ENCODE peak calls at places on chromosomes 11 and 22, in nine cellular contexts. Z, M, W, T, X, Q, G, K and R are unnamed samples.

GRCh38 chr11:121451178-121451981 is 734 bp upstream of the SORL1 start:
- DNase-seq in Z (peak), M (no peak), W (no peak), T (no peak), X (no peak), Q (no peak), G (no peak), K (no peak), R (no peak)

GRCh38 chr11:9787981-9788521 is 124.2 kb downstream of the SWAP70 start:
- DNase-seq in Z (no peak), M (no peak), W (no peak), T (peak), X (no peak), Q (no peak), G (no peak), K (no peak), R (no peak)

GRCh38 chr11:117808768-117809167 is 11.8 kb upstream of the DSCAML1 start:
- DNase-seq in Z (no peak), M (no peak), W (no peak), T (no peak), X (no peak), Q (peak), G (peak), K (no peak), R (no peak)

GRCh38 chr11:27904358-27905055 is 203.4 kb downstream of the KIF18A start:
- DNase-seq in Z (no peak), M (peak), W (no peak), T (no peak), X (no peak), Q (peak), G (no peak), K (no peak), R (no peak)

GRCh38 chr11:1826552-1827094 is 8.2 kb upstream of the SYT8 start:
- DNase-seq in Z (no peak), M (peak), W (no peak), T (no peak), X (no peak), Q (peak), G (no peak), K (no peak), R (no peak)

GRCh38 chr11:57638811-57639320 is 10.8 kb downstream of the YPEL4 start:
- DNase-seq in Z (no peak), M (no peak), W (no peak), T (no peak), X (no peak), Q (no peak), G (no peak), K (no peak), R (no peak)

GRCh38 chr11:9158898-9159391 is 67.5 kb upstream of the SCUBE2 start:
- DNase-seq in Z (no peak), M (no peak), W (no peak), T (no peak), X (no peak), Q (no peak), G (no peak), K (no peak), R (no peak)

GRCh38 chr11:75571625-75572024 is 9.6 kb downstream of the SERPINH1 start:
- DNase-seq in Z (no peak), M (no peak), W (no peak), T (no peak), X (no peak), Q (no peak), G (no peak), K (no peak), R (no peak)

GRCh38 chr11:17259931-17260499 is 16.5 kb upstream of the NUCB2 start:
- DNase-seq in Z (no peak), M (no peak), W (no peak), T (no peak), X (no peak), Q (peak), G (no peak), K (no peak), R (no peak)

GRCh38 chr22:40758390-40758789 is 60.8 kb downstream of the SLC25A17 start:
- DNase-seq in Z (no peak), M (peak), W (no peak), T (no peak), X (no peak), Q (no peak), G (no peak), K (no peak), R (no peak)

GRCh38 chr22:42754658-42755057 is 34.0 kb upstream of the A4GALT start:
- DNase-seq in Z (no peak), M (peak), W (no peak), T (no peak), X (no peak), Q (peak), G (no peak), K (no peak), R (no peak)

GRCh38 chr11:57359896-57360690 is 20.9 kb downstream of the PRG3 start:
- DNase-seq in Z (no peak), M (no peak), W (no peak), T (no peak), X (no peak), Q (peak), G (no peak), K (no peak), R (no peak)

GRCh38 chr22:36461665-36462474 is 19.6 kb downstream of the TXN2 start:
- DNase-seq in Z (no peak), M (peak), W (peak), T (peak), X (no peak), Q (peak), G (peak), K (no peak), R (no peak)

GRCh38 chr11:46836431-46836830 is 9.6 kb downstream of the CKAP5 start:
- DNase-seq in Z (no peak), M (no peak), W (no peak), T (no peak), X (no peak), Q (no peak), G (no peak), K (no peak), R (no peak)

GRCh38 chr11:63518548-63518947 is 12.7 kb downstream of the LGALS12 start:
- DNase-seq in Z (no peak), M (no peak), W (no peak), T (no peak), X (no peak), Q (no peak), G (no peak), K (no peak), R (no peak)

GRCh38 chr11:79413258-79413657 is 27.6 kb downstream of the TENM4 start:
- DNase-seq in Z (no peak), M (peak), W (peak), T (peak), X (no peak), Q (no peak), G (peak), K (no peak), R (no peak)

GRCh38 chr11:91796999-91797398 is 427.6 kb upstream of the FAT3 start:
- DNase-seq in Z (no peak), M (no peak), W (no peak), T (no peak), X (no peak), Q (peak), G (no peak), K (no peak), R (no peak)

GRCh38 chr11:21346361-21346760 is 677.0 kb downstream of the NELL1 start:
- DNase-seq in Z (no peak), M (no peak), W (no peak), T (no peak), X (no peak), Q (no peak), G (no peak), K (no peak), R (no peak)

GRCh38 chr11:5689551-5689983 is at the start of gene TRIM22:
- DNase-seq in Z (peak), M (peak), W (no peak), T (no peak), X (peak), Q (no peak), G (peak), K (no peak), R (no peak)

GRCh38 chr11:132999519-132999918 is 532.8 kb downstream of the OPCML start:
- DNase-seq in Z (no peak), M (no peak), W (no peak), T (no peak), X (no peak), Q (no peak), G (no peak), K (no peak), R (no peak)

GRCh38 chr11:47923667-47924066 is 56.7 kb upstream of the PTPRJ start:
- DNase-seq in Z (no peak), M (peak), W (no peak), T (no peak), X (no peak), Q (no peak), G (peak), K (no peak), R (no peak)

GRCh38 chr11:69696749-69697488 is 6.9 kb downstream of the FGF19 start:
- DNase-seq in Z (no peak), M (peak), W (no peak), T (no peak), X (no peak), Q (no peak), G (no peak), K (no peak), R (no peak)

GRCh38 chr11:13462311-13462927 is 603 bp downstream of the BTBD10 start:
- DNase-seq in Z (peak), M (peak), W (peak), T (no peak), X (no peak), Q (peak), G (no peak), K (no peak), R (no peak)

GRCh38 chr11:65391007-65391406 is 4.6 kb downstream of the FRMD8 start:
- DNase-seq in Z (no peak), M (no peak), W (peak), T (no peak), X (no peak), Q (peak), G (no peak), K (no peak), R (no peak)
- TF ChIP-seq CTCF in Z (no peak), M (peak), W (no peak), T (peak), X (no peak), Q (no peak), G (no peak), K (no peak), R (no peak)

GRCh38 chr11:43988040-43988793 is 45.8 kb downstream of the C11orf96 start:
- DNase-seq in Z (no peak), M (no peak), W (no peak), T (no peak), X (no peak), Q (no peak), G (no peak), K (no peak), R (no peak)
- TF ChIP-seq CTCF in Z (no peak), M (no peak), W (no peak), T (peak), X (no peak), Q (no peak), G (no peak), K (no peak), R (no peak)

GRCh38 chr22:48968201-48968959 is 859.3 kb downstream of the BRD1 start:
- DNase-seq in Z (no peak), M (no peak), W (peak), T (no peak), X (no peak), Q (peak), G (peak), K (peak), R (no peak)
- TF ChIP-seq CTCF in Z (no peak), M (no peak), W (peak), T (no peak), X (peak), Q (peak), G (no peak), K (peak), R (no peak)

GRCh38 chr11:125886997-125887372 is 483 bp upstream of the HYLS1 start:
- DNase-seq in Z (peak), M (peak), W (no peak), T (no peak), X (no peak), Q (peak), G (peak), K (no peak), R (no peak)

GRCh38 chr11:125892071-125892470 is 4.6 kb downstream of the HYLS1 start:
- DNase-seq in Z (no peak), M (no peak), W (no peak), T (no peak), X (no peak), Q (peak), G (no peak), K (no peak), R (no peak)

GRCh38 chr11:125890447-125891100 is 3.1 kb downstream of the HYLS1 start:
- DNase-seq in Z (no peak), M (no peak), W (no peak), T (no peak), X (no peak), Q (no peak), G (no peak), K (no peak), R (no peak)

GRCh38 chr11:125883375-125883774 is 4.1 kb upstream of the HYLS1 start:
- DNase-seq in Z (no peak), M (no peak), W (no peak), T (no peak), X (no peak), Q (no peak), G (no peak), K (no peak), R (no peak)

GRCh38 chr11:125887373-125888324 is at the start of gene HYLS1:
- DNase-seq in Z (peak), M (peak), W (peak), T (peak), X (peak), Q (peak), G (peak), K (peak), R (peak)
- TF ChIP-seq CTCF in Z (no peak), M (no peak), W (no peak), T (peak), X (peak), Q (no peak), G (peak), K (peak), R (no peak)

GRCh38 chr11:129331217-129331616 is 44.4 kb upstream of the BARX2 start:
- DNase-seq in Z (no peak), M (peak), W (no peak), T (no peak), X (no peak), Q (peak), G (no peak), K (no peak), R (no peak)

GRCh38 chr11:129331871-129332274 is 43.8 kb upstream of the BARX2 start:
- DNase-seq in Z (peak), M (peak), W (peak), T (peak), X (peak), Q (peak), G (peak), K (peak), R (peak)

DNA sequence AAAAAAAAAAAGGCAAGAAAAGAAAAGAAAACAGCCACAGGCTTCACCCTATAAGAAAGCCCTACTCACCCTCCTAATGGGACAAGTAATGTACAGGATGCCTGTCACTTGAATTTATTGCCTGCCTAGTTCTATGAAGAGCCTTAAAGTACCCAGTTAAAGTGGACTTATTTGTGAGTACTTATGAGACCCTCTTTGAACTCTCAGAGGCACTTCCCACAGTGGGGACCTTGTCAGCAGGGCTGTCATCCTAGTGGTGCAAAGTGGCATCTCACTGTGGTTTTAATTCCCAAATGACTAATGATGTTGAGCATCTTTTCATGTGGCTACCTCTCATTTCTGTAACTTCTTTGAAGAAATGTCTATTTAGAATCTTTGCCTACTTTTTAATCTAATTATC is 41.8 kb upstream of the BARX2 start:
- DNase-seq in Z (no peak), M (no peak), W (no peak), T (no peak), X (no peak), Q (no peak), G (no peak), K (no peak), R (no peak)
- TF ChIP-seq CTCF in Z (no peak), M (no peak), W (peak), T (no peak), X (no peak), Q (no peak), G (no peak), K (peak), R (no peak)

DNA sequence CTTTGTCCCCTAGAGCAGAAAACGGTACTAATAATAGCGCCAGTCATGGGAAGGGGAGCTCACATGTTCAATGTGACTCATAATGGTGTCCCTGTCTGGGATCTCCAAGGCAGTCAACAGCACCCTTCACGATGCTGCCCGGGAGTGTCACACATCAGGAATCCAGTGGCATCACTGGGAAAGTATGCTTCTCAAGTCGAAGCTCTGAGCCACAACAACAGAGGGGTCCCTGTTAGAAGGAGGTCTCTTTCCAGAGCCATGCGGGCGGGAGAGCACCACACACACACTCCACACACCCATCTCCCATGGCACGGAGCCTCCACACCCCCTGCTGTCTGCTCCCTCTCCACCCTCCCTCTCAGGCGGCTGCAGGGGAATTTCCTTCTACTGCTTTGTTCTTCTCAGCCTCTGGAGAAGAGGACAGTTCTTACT is 119.7 kb downstream of the ETS1 start:
- DNase-seq in Z (no peak), M (peak), W (no peak), T (peak), X (no peak), Q (peak), G (no peak), K (no peak), R (no peak)
- TF ChIP-seq CTCF in Z (no peak), M (no peak), W (no peak), T (peak), X (no peak), Q (no peak), G (no peak), K (no peak), R (no peak)

GRCh38 chr11:72927380-72927779 is 113.2 kb downstream of the ATG16L2 start:
- DNase-seq in Z (no peak), M (no peak), W (no peak), T (no peak), X (no peak), Q (no peak), G (no peak), K (no peak), R (no peak)

GRCh38 chr11:72921028-72921716 is 107.0 kb downstream of the ATG16L2 start:
- DNase-seq in Z (no peak), M (no peak), W (no peak), T (no peak), X (no peak), Q (no peak), G (no peak), K (no peak), R (no peak)

GRCh38 chr11:72926076-72926475 is 111.9 kb downstream of the ATG16L2 start:
- DNase-seq in Z (no peak), M (no peak), W (no peak), T (no peak), X (no peak), Q (no peak), G (no peak), K (no peak), R (no peak)

GRCh38 chr11:72925656-72926055 is 111.4 kb downstream of the ATG16L2 start:
- DNase-seq in Z (no peak), M (no peak), W (no peak), T (no peak), X (no peak), Q (no peak), G (no peak), K (no peak), R (no peak)

GRCh38 chr11:72924568-72925190 is 110.5 kb downstream of the ATG16L2 start:
- DNase-seq in Z (no peak), M (peak), W (no peak), T (no peak), X (peak), Q (peak), G (no peak), K (no peak), R (no peak)
- TF ChIP-seq CTCF in Z (peak), M (peak), W (no peak), T (peak), X (peak), Q (peak), G (peak), K (peak), R (peak)

DNA sequence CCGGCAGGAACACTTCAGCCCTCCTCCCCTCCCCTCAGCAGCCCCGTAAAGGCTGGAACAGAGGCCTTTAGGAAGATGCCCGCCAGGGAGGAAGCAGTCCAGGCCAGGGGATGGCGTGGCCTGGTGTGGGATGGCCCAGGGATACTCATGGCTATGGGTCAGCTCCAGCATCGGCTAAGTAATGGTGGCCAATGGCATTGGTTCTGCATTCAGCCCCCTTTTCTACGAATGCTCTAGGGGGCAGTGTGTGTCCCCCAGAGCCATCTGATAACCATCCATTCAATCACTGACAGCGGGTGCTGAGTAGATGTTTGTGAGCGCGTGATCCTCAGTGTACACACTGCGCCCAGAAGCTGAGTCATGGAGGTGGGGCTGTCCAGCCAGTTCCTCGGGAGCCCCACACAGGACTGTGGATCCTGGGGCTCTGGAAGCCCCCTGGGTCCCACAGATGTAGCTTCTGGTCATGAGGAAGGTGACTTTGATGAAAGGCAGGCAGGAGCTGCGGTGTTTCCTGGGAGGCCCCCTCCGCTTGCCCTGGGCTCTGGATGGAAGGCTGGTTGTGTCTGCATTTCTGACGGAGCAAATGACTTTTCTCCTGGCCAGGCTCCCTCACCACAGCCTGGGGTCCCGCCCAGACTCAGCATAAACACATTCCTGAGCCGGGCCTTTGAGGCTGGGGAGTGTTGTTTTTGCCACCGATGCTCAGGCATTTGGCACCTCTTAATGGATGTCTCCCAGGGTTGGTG is 46.5 kb downstream of the FBLN1 start:
- DNase-seq in Z (no peak), M (peak), W (no peak), T (peak), X (no peak), Q (peak), G (peak), K (no peak), R (no peak)
- TF ChIP-seq CTCF in Z (no peak), M (peak), W (no peak), T (peak), X (peak), Q (peak), G (peak), K (peak), R (peak)

GRCh38 chr11:61776561-61777075 is 15.8 kb downstream of the TMEM258 start:
- DNase-seq in Z (peak), M (peak), W (peak), T (peak), X (no peak), Q (peak), G (no peak), K (no peak), R (peak)
- TF ChIP-seq CTCF in Z (no peak), M (peak), W (peak), T (peak), X (peak), Q (peak), G (peak), K (peak), R (peak)

GRCh38 chr11:113732092-113732491 is 26.0 kb upstream of the TMPRSS5 start:
- DNase-seq in Z (no peak), M (no peak), W (no peak), T (no peak), X (no peak), Q (no peak), G (no peak), K (no peak), R (no peak)

GRCh38 chr11:113725883-113726405 is 19.8 kb upstream of the TMPRSS5 start:
- DNase-seq in Z (no peak), M (no peak), W (no peak), T (no peak), X (no peak), Q (no peak), G (no peak), K (no peak), R (no peak)

GRCh38 chr11:113728814-113729213 is 22.7 kb upstream of the TMPRSS5 start:
- DNase-seq in Z (no peak), M (no peak), W (no peak), T (no peak), X (no peak), Q (no peak), G (no peak), K (no peak), R (no peak)

GRCh38 chr11:113729456-113729855 is 23.3 kb upstream of the TMPRSS5 start:
- DNase-seq in Z (no peak), M (peak), W (no peak), T (no peak), X (no peak), Q (no peak), G (no peak), K (no peak), R (no peak)

GRCh38 chr11:113730887-113731726 is 25.0 kb upstream of the TMPRSS5 start:
- DNase-seq in Z (no peak), M (peak), W (peak), T (peak), X (no peak), Q (peak), G (no peak), K (no peak), R (no peak)
- TF ChIP-seq CTCF in Z (no peak), M (peak), W (no peak), T (peak), X (peak), Q (peak), G (peak), K (peak), R (peak)